ENCODE peak calls at places on chromosome 10, in four cellular contexts. M, V, R and I are unnamed samples.
A peak's percentile ranks its signal among the peaks of the same experiment; 100 is the strongest.

GRCh38 chr10:73769396-73769795 is 12.5 kb upstream of the CHCHD1 start:
- DNase-seq in M (no peak), V (no peak), R (no peak), I (no peak)

GRCh38 chr10:24277771-24278518 is 69.0 kb downstream of the KIAA1217 start:
- DNase-seq in M (no peak), V (peak; percentile 58), R (no peak), I (no peak)

GRCh38 chr10:27258838-27259532 is 18.4 kb upstream of the ACBD5 start:
- DNase-seq in M (no peak), V (no peak), R (no peak), I (no peak)

GRCh38 chr10:69515699-69516547 is 57.3 kb downstream of the NEUROG3 start:
- DNase-seq in M (peak; percentile 54), V (peak; percentile 79), R (peak; percentile 15), I (peak; percentile 23)

GRCh38 chr10:86178401-86179142 is 188.0 kb downstream of the GRID1 start:
- DNase-seq in M (no peak), V (peak; percentile 10), R (no peak), I (no peak)

GRCh38 chr10:78456649-78457400 is 423.2 kb downstream of the RPS24 start:
- DNase-seq in M (no peak), V (no peak), R (no peak), I (no peak)

GRCh38 chr10:14645239-14645960 is 129.3 kb downstream of the FAM107B start:
- DNase-seq in M (no peak), V (no peak), R (no peak), I (no peak)

GRCh38 chr10:58070964-58071363 is 196.7 kb downstream of the IPMK start:
- DNase-seq in M (no peak), V (no peak), R (no peak), I (no peak)

GRCh38 chr10:50988792-50989191 is 85.5 kb upstream of the PRKG1 start:
- DNase-seq in M (peak; percentile 4), V (peak; percentile 64), R (no peak), I (no peak)

GRCh38 chr10:52644678-52645434 is 127.7 kb downstream of the MBL2 start:
- DNase-seq in M (peak; percentile 13), V (peak; percentile 75), R (no peak), I (no peak)

GRCh38 chr10:124715479-124715878 is 28.7 kb downstream of the FAM53B start:
- DNase-seq in M (no peak), V (no peak), R (no peak), I (no peak)

GRCh38 chr10:773562-774161 is 84.2 kb upstream of the DIP2C start:
- DNase-seq in M (no peak), V (no peak), R (no peak), I (no peak)

GRCh38 chr10:34200355-34200901 is 614.7 kb downstream of the PARD3 start:
- DNase-seq in M (no peak), V (peak; percentile 65), R (no peak), I (no peak)

GRCh38 chr10:23496727-23497126 is 57.9 kb downstream of the OTUD1 start:
- DNase-seq in M (no peak), V (no peak), R (no peak), I (no peak)

GRCh38 chr10:68553599-68553998 is 6.5 kb upstream of the TET1 start:
- DNase-seq in M (no peak), V (no peak), R (no peak), I (no peak)

GRCh38 chr10:42952358-42952757 is 124.5 kb upstream of the RET start:
- DNase-seq in M (no peak), V (no peak), R (no peak), I (no peak)

GRCh38 chr10:116565533-116565932 is 19.8 kb downstream of the PNLIP start:
- DNase-seq in M (no peak), V (no peak), R (no peak), I (no peak)

GRCh38 chr10:118017850-118018249 is 28.9 kb downstream of the RAB11FIP2 start:
- DNase-seq in M (no peak), V (no peak), R (no peak), I (no peak)

GRCh38 chr10:4278161-4278560 is 493.2 kb upstream of the KLF6 start:
- DNase-seq in M (no peak), V (peak; percentile 25), R (no peak), I (no peak)

GRCh38 chr10:68332259-68333057 is at the start of gene PBLD:
- DNase-seq in M (peak; percentile 43), V (peak; percentile 87), R (no peak), I (peak; percentile 37)

GRCh38 chr10:27744478-27745379 is 890 bp downstream of the MKX start:
- DNase-seq in M (no peak), V (peak; percentile 29), R (no peak), I (no peak)

GRCh38 chr10:86674912-86675311 is 6.6 kb downstream of the LDB3 start:
- DNase-seq in M (no peak), V (no peak), R (no peak), I (no peak)